ENCODE peak calls at places on chromosomes 13 and 19, in five cellular contexts. N is K562, B is HCT116, F is HepG2, G is GM12878. O is an unnamed sample.

GRCh38 chr13:23921451-23921888 is 24.2 kb upstream of the C1QTNF9B start:
- DNase-seq in N (peak; percentile 12), B (peak; percentile 23), F (peak; percentile 18), G (no peak), O (peak; percentile 54)

GRCh38 chr19:42184401-42184861 is 33.0 kb downstream of the DEDD2 start:
- DNase-seq in N (peak; percentile 86), B (peak; percentile 64), F (peak; percentile 59), G (no peak), O (peak; percentile 79)

GRCh38 chr19:5026706-5027273 is 57.9 kb downstream of the KDM4B start:
- DNase-seq in N (no peak), B (no peak), F (no peak), G (no peak), O (no peak)

GRCh38 chr19:17889609-17890214 is 18.0 kb downstream of the SLC5A5 start:
- DNase-seq in N (peak; percentile 48), B (no peak), F (peak; percentile 32), G (no peak), O (no peak)

GRCh38 chr19:39208175-39208795 is 4.2 kb upstream of the SYCN start:
- DNase-seq in N (no peak), B (no peak), F (no peak), G (no peak), O (no peak)

GRCh38 chr13:97119899-97120745 is 102.0 kb upstream of the MBNL2 start:
- DNase-seq in N (no peak), B (no peak), F (no peak), G (no peak), O (no peak)

GRCh38 chr19:57887195-57887941 is 1.5 kb downstream of the ZNF814 start:
- DNase-seq in N (no peak), B (no peak), F (no peak), G (no peak), O (no peak)

GRCh38 chr13:50691176-50691681 is 152.3 kb downstream of the DLEU7 start:
- DNase-seq in N (no peak), B (no peak), F (no peak), G (no peak), O (no peak)

GRCh38 chr19:53537523-53538377 is at the start of gene ZNF331:
- DNase-seq in N (no peak), B (no peak), F (peak; percentile 39), G (peak; percentile 63), O (no peak)

GRCh38 chr19:55210120-55210493 is 806 bp upstream of the PTPRH start:
- DNase-seq in N (no peak), B (peak; percentile 88), F (peak; percentile 91), G (no peak), O (no peak)

GRCh38 chr13:50580684-50581305 is 262.7 kb downstream of the DLEU7 start:
- DNase-seq in N (no peak), B (no peak), F (no peak), G (no peak), O (no peak)

GRCh38 chr19:31174948-31175347 is 174.3 kb downstream of the TSHZ3 start:
- DNase-seq in N (no peak), B (no peak), F (no peak), G (no peak), O (no peak)

GRCh38 chr19:17240062-17240854 is 5.5 kb downstream of the NR2F6 start:
- DNase-seq in N (no peak), B (no peak), F (peak; percentile 60), G (no peak), O (no peak)

GRCh38 chr13:24271611-24272451 is 37.5 kb upstream of the C1QTNF9 start:
- DNase-seq in N (no peak), B (no peak), F (peak; percentile 68), G (peak; percentile 70), O (no peak)

GRCh38 chr19:13096968-13097330 is 5.7 kb downstream of the LYL1 start:
- DNase-seq in N (no peak), B (no peak), F (no peak), G (no peak), O (no peak)

GRCh38 chr13:46211116-46211515 is 612 bp upstream of the LRRC63 start:
- DNase-seq in N (peak; percentile 25), B (no peak), F (no peak), G (no peak), O (no peak)

GRCh38 chr13:51194942-51195341 is 27.3 kb upstream of the FAM124A start:
- DNase-seq in N (no peak), B (no peak), F (no peak), G (no peak), O (peak; percentile 14)

GRCh38 chr13:109416001-109416400 is 370.4 kb downstream of the IRS2 start:
- DNase-seq in N (no peak), B (no peak), F (no peak), G (no peak), O (no peak)

GRCh38 chr13:32610977-32611376 is 24.7 kb downstream of the PDS5B start:
- DNase-seq in N (no peak), B (no peak), F (no peak), G (no peak), O (no peak)

GRCh38 chr19:1223018-1223855 is 14.6 kb downstream of the CBARP start:
- DNase-seq in N (peak; percentile 55), B (no peak), F (no peak), G (no peak), O (no peak)

GRCh38 chr13:20121154-20121515 is 39.7 kb downstream of the GJA3 start:
- DNase-seq in N (no peak), B (no peak), F (peak; percentile 30), G (no peak), O (no peak)

GRCh38 chr19:37988758-37989635 is 82.0 kb downstream of the SIPA1L3 start:
- DNase-seq in N (no peak), B (no peak), F (no peak), G (no peak), O (no peak)

GRCh38 chr19:16868423-16869130 is 20.2 kb upstream of the F2RL3 start:
- DNase-seq in N (no peak), B (no peak), F (no peak), G (no peak), O (no peak)

GRCh38 chr19:46892252-46893179 is 31.7 kb downstream of the ARHGAP35 start:
- DNase-seq in N (no peak), B (no peak), F (no peak), G (peak; percentile 48), O (no peak)

GRCh38 chr13:45332831-45333219 is 8.2 kb downstream of the TPT1 start:
- DNase-seq in N (no peak), B (no peak), F (no peak), G (no peak), O (no peak)

GRCh38 chr19:38663957-38664502 is 16.6 kb downstream of the ACTN4 start:
- DNase-seq in N (no peak), B (no peak), F (no peak), G (no peak), O (no peak)

DNA sequence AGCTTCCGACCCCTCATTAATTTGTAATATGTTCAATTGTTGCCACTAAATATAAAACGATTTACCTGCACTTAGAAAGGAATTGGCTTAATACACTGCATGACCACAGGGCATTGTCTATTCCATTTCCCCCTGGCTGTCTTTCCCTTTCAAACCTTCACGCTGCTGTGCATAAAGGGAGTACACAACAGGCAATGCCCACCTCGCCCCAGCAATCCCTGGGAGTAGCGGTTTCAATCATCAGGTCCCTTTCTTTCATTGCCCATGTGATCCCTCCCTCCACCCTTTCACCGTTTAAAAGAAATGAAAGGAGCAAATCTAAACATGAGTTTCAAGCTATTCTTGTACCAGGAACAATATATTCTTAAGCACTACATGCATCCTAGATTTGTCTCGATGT is 123.3 kb upstream of the ARGLU1 start:
- DNase-seq in N (no peak), B (no peak), F (no peak), G (no peak), O (no peak)
- TF ChIP-seq SRF in N (no peak), B (no peak), F (no peak), G (no peak), O (no peak)

DNA sequence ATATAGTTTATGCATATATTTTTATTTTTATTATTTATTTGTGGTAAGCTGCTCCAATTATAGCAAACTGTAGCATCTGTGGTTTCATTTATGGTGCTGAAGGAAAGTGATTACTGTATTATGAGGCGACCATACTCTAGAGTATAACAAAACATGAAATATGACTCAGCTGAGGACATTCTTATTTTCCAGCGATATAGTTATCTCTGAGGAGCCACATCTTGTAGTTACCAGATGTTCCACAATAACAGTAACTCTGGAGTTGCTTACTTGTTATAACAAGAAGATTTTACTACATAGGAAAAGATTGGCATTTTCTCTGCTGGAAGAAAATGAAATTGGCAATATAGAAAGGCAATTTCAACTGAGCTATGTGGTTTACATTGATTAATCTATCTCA is 1634.3 kb downstream of the PCDH9 start:
- DNase-seq in N (no peak), B (no peak), F (no peak), G (no peak), O (no peak)
- TF ChIP-seq SRF in N (no peak), B (no peak), F (no peak), G (no peak), O (no peak)

DNA sequence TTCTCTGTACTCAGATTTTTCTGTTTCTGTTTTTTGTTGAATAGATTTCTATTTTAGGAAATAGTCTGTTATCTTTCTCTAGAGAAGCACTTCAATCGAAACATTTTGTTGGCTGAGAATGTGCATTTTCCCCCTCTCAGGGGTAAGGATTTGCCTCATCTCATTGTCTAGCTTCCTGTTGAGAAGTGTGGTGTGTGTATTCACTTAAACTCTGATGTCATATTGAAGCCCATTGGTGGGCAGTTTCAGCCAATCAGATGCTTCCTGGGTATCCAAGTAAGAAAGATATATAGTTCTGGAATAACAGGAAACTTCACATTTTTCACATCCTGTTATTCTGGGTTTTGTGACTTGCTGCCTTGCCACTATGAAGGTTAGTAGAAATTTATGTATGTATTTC is 87.6 kb downstream of the ARHGEF7 start:
- DNase-seq in N (peak; percentile 41), B (peak; percentile 6), F (no peak), G (no peak), O (no peak)
- TF ChIP-seq SRF in N (no peak), B (no peak), F (no peak), G (no peak), O (no peak)

GRCh38 chr19:9995999-9996398 is 14.3 kb downstream of the COL5A3 start:
- DNase-seq in N (no peak), B (no peak), F (no peak), G (no peak), O (no peak)

GRCh38 chr19:9996541-9996940 is 13.8 kb downstream of the COL5A3 start:
- DNase-seq in N (no peak), B (no peak), F (no peak), G (no peak), O (no peak)

GRCh38 chr19:10003271-10003670 is 7.0 kb downstream of the COL5A3 start:
- DNase-seq in N (no peak), B (no peak), F (no peak), G (no peak), O (no peak)

GRCh38 chr19:10001899-10002298 is 8.4 kb downstream of the COL5A3 start:
- DNase-seq in N (peak; percentile 54), B (no peak), F (peak; percentile 63), G (no peak), O (peak; percentile 82)

DNA sequence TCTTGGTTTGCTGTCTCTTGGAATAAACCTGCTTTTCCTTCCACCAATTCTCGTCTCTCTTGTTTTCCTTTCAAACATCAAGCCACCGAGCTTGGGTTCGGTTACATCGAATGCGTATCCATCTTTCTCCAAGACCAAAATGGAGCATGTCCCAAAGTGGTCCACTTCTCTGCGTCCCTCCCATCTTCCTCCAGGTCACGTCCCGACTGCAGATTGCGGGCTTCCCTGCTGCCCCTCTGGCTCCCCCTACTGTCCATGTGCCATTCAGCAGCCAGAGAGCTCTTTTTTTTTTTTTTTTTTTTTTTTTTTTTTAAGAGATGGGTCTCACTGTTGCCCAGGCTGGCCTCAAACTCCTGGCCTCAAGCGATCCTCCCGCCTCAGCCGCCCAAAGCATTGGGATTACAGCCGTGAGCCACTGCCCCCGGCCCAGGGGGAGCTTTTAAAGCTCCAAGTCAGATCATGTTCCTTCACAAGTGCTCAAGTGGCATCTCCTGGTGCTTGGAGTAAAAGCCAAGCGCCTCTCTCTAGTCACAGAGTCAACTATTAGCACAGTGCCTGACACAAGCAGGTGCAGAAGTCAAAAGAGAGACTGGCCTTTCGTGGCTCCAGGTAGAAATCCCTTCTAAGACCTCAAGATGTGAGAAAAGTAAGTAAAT is 10.0 kb downstream of the COL5A3 start:
- DNase-seq in N (peak; percentile 87), B (peak; percentile 62), F (peak; percentile 57), G (no peak), O (peak; percentile 44)
- TF ChIP-seq SRF in N (no peak), B (no peak), F (no peak), G (no peak), O (no peak)